ENCODE peak calls at places on chromosomes 4 and X, in nine cellular contexts. One of them, this sample, is unnamed. For H3K4me1, the result is how much of the 10 kb centered on the place peaks cover.

GRCh38 chrX:34467437-34467836 is 189.6 kb downstream of the TMEM47 start:
- DNase-seq in sigmoid colon: no peak
- DNase-seq in K562: no peak
- DNase-seq in upper lobe of left lung: no peak
- DNase-seq in HepG2: no peak
- DNase-seq in breast epithelium: no peak
- DNase-seq in suprapubic skin: no peak
- DNase-seq in HCT116: no peak
- DNase-seq in GM23338: no peak
- DNase-seq in this sample: no peak

GRCh38 chr4:108060686-108061321 is 71.1 kb downstream of the HADH start:
- DNase-seq in GM23338: no peak
- DNase-seq in HepG2: no peak
- DNase-seq in HCT116: no peak
- DNase-seq in suprapubic skin: no peak
- DNase-seq in breast epithelium: no peak
- DNase-seq in sigmoid colon: no peak
- DNase-seq in upper lobe of left lung: no peak
- DNase-seq in K562: no peak
- DNase-seq in this sample: no peak

GRCh38 chr4:22430626-22431025 is 85.2 kb downstream of the ADGRA3 start:
- DNase-seq in GM23338: no peak
- DNase-seq in upper lobe of left lung: no peak
- DNase-seq in suprapubic skin: no peak
- DNase-seq in sigmoid colon: no peak
- DNase-seq in HCT116: no peak
- DNase-seq in HepG2: no peak
- DNase-seq in K562: no peak
- DNase-seq in breast epithelium: no peak
- DNase-seq in this sample: no peak

GRCh38 chrX:118016422-118016821 is 100.2 kb downstream of the KLHL13 start:
- DNase-seq in GM23338: no peak
- DNase-seq in suprapubic skin: no peak
- DNase-seq in upper lobe of left lung: no peak
- DNase-seq in HepG2: no peak
- DNase-seq in K562: no peak
- DNase-seq in breast epithelium: no peak
- DNase-seq in HCT116: no peak
- DNase-seq in sigmoid colon: no peak
- DNase-seq in this sample: no peak

GRCh38 chrX:41688835-41689234 is at the start of gene GPR34:
- DNase-seq in breast epithelium: no peak
- DNase-seq in HepG2: no peak
- DNase-seq in HCT116: no peak
- DNase-seq in sigmoid colon: no peak
- DNase-seq in suprapubic skin: no peak
- DNase-seq in GM23338: no peak
- DNase-seq in K562: no peak
- DNase-seq in upper lobe of left lung: no peak
- DNase-seq in this sample: no peak

GRCh38 chrX:54447461-54447860 is 7.3 kb downstream of the TSR2 start:
- DNase-seq in suprapubic skin: no peak
- DNase-seq in HepG2: no peak
- DNase-seq in breast epithelium: no peak
- DNase-seq in sigmoid colon: no peak
- DNase-seq in K562: no peak
- DNase-seq in upper lobe of left lung: no peak
- DNase-seq in HCT116: no peak
- DNase-seq in GM23338: peak
- DNase-seq in this sample: no peak

GRCh38 chr4:101356928-101357327 is 9.6 kb upstream of the PPP3CA start:
- DNase-seq in K562: no peak
- DNase-seq in HCT116: peak
- DNase-seq in sigmoid colon: no peak
- DNase-seq in HepG2: peak
- DNase-seq in upper lobe of left lung: no peak
- DNase-seq in suprapubic skin: no peak
- DNase-seq in GM23338: no peak
- DNase-seq in breast epithelium: no peak
- DNase-seq in this sample: peak

GRCh38 chrX:9788908-9789307 is 2.7 kb downstream of the SHROOM2 start:
- DNase-seq in GM23338: peak
- DNase-seq in upper lobe of left lung: no peak
- DNase-seq in HepG2: peak
- DNase-seq in suprapubic skin: no peak
- DNase-seq in HCT116: no peak
- DNase-seq in K562: no peak
- DNase-seq in breast epithelium: no peak
- DNase-seq in sigmoid colon: no peak
- DNase-seq in this sample: peak

GRCh38 chr4:153792007-153792892 is 3.4 kb upstream of the SFRP2 start:
- DNase-seq in HepG2: no peak
- DNase-seq in suprapubic skin: peak
- DNase-seq in breast epithelium: peak
- DNase-seq in HCT116: no peak
- DNase-seq in sigmoid colon: peak
- DNase-seq in K562: peak
- DNase-seq in GM23338: peak
- DNase-seq in upper lobe of left lung: peak
- DNase-seq in this sample: no peak

GRCh38 chr4:118905546-118905945 is 16.9 kb downstream of the SYNPO2 start:
- DNase-seq in HCT116: no peak
- DNase-seq in sigmoid colon: no peak
- DNase-seq in K562: peak
- DNase-seq in HepG2: no peak
- DNase-seq in breast epithelium: no peak
- DNase-seq in GM23338: no peak
- DNase-seq in suprapubic skin: no peak
- DNase-seq in upper lobe of left lung: no peak
- DNase-seq in this sample: no peak

GRCh38 chr4:183751081-183751480 is 92.0 kb downstream of the TRAPPC11 start:
- DNase-seq in HCT116: no peak
- DNase-seq in suprapubic skin: no peak
- DNase-seq in upper lobe of left lung: no peak
- DNase-seq in GM23338: no peak
- DNase-seq in sigmoid colon: no peak
- DNase-seq in K562: no peak
- DNase-seq in breast epithelium: no peak
- DNase-seq in HepG2: no peak
- DNase-seq in this sample: no peak

GRCh38 chrX:108097380-108097779 is 5.8 kb downstream of the ATG4A start:
- DNase-seq in K562: no peak
- DNase-seq in HCT116: no peak
- DNase-seq in GM23338: no peak
- DNase-seq in sigmoid colon: no peak
- DNase-seq in suprapubic skin: no peak
- DNase-seq in HepG2: no peak
- DNase-seq in upper lobe of left lung: no peak
- DNase-seq in breast epithelium: no peak
- DNase-seq in this sample: no peak

GRCh38 chrX:42422961-42423360 is 355.0 kb downstream of the PPP1R2C start:
- DNase-seq in sigmoid colon: no peak
- DNase-seq in GM23338: no peak
- DNase-seq in upper lobe of left lung: no peak
- DNase-seq in breast epithelium: no peak
- DNase-seq in HCT116: no peak
- DNase-seq in K562: no peak
- DNase-seq in HepG2: no peak
- DNase-seq in suprapubic skin: no peak
- DNase-seq in this sample: no peak

GRCh38 chrX:136747003-136747986 is 33.4 kb downstream of the ARHGEF6 start:
- DNase-seq in suprapubic skin: no peak
- DNase-seq in breast epithelium: no peak
- DNase-seq in HCT116: no peak
- DNase-seq in upper lobe of left lung: no peak
- DNase-seq in HepG2: no peak
- DNase-seq in K562: no peak
- DNase-seq in sigmoid colon: no peak
- DNase-seq in GM23338: no peak
- DNase-seq in this sample: no peak

GRCh38 chrX:31931225-31931624 is 859.4 kb upstream of the FTHL17 start:
- DNase-seq in upper lobe of left lung: no peak
- DNase-seq in K562: no peak
- DNase-seq in GM23338: no peak
- DNase-seq in breast epithelium: no peak
- DNase-seq in suprapubic skin: no peak
- DNase-seq in HCT116: no peak
- DNase-seq in sigmoid colon: no peak
- DNase-seq in HepG2: no peak
- DNase-seq in this sample: no peak

GRCh38 chrX:48558270-48558669 is 16.0 kb upstream of the RBM3 start:
- DNase-seq in HepG2: no peak
- DNase-seq in upper lobe of left lung: no peak
- DNase-seq in suprapubic skin: no peak
- DNase-seq in GM23338: no peak
- DNase-seq in HCT116: no peak
- DNase-seq in sigmoid colon: no peak
- DNase-seq in breast epithelium: no peak
- DNase-seq in K562: no peak
- DNase-seq in this sample: no peak

DNA sequence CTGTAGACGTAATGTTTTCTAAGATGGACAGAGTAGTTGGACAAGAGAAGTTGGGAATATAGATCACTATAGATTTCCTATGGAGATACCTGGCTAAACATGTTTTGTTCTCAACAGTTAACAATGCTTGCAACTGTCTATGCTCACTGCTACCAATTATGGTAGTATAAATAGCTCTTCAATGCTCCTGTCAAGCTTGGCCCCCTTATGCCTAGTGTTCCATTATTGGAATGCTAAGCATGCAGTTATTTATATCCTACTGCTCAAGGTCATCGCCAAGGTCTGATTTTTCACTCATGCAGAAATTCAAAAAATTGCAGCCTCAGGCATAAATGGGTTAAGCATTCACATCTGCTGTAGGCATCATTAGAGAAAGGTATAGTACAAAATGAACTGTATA is 519.0 kb downstream of the IL15 start:
- DNase-seq in HCT116: no peak
- DNase-seq in K562: no peak
- DNase-seq in suprapubic skin: no peak
- DNase-seq in breast epithelium: no peak
- DNase-seq in GM23338: no peak
- DNase-seq in HepG2: no peak
- DNase-seq in upper lobe of left lung: no peak
- DNase-seq in sigmoid colon: no peak
- DNase-seq in this sample: no peak
- H3K4me3 ChIP-seq in HCT116: no peak
- H3K4me3 ChIP-seq in K562: no peak
- H3K4me3 ChIP-seq in suprapubic skin: no peak
- H3K4me3 ChIP-seq in breast epithelium: no peak
- H3K4me3 ChIP-seq in GM23338: no peak
- H3K4me3 ChIP-seq in HepG2: no peak
- H3K4me3 ChIP-seq in upper lobe of left lung: no peak
- H3K4me3 ChIP-seq in sigmoid colon: no peak
- H3K4me3 ChIP-seq in this sample: no peak

GRCh38 chr4:140038031-140038533 is 115.9 kb downstream of the MAML3 start:
- DNase-seq in HepG2: peak
- DNase-seq in upper lobe of left lung: no peak
- DNase-seq in GM23338: no peak
- DNase-seq in breast epithelium: no peak
- DNase-seq in suprapubic skin: no peak
- DNase-seq in HCT116: no peak
- DNase-seq in sigmoid colon: no peak
- DNase-seq in K562: no peak
- DNase-seq in this sample: no peak
- TF ChIP-seq POLR2AphosphoS5 in HepG2: no peak
- TF ChIP-seq POLR2AphosphoS5 in upper lobe of left lung: no peak
- TF ChIP-seq POLR2AphosphoS5 in GM23338: no peak
- TF ChIP-seq POLR2AphosphoS5 in breast epithelium: no peak
- TF ChIP-seq POLR2AphosphoS5 in suprapubic skin: no peak
- TF ChIP-seq POLR2AphosphoS5 in HCT116: no peak
- TF ChIP-seq POLR2AphosphoS5 in sigmoid colon: no peak
- TF ChIP-seq POLR2AphosphoS5 in K562: no peak
- TF ChIP-seq POLR2AphosphoS5 in this sample: no peak

DNA sequence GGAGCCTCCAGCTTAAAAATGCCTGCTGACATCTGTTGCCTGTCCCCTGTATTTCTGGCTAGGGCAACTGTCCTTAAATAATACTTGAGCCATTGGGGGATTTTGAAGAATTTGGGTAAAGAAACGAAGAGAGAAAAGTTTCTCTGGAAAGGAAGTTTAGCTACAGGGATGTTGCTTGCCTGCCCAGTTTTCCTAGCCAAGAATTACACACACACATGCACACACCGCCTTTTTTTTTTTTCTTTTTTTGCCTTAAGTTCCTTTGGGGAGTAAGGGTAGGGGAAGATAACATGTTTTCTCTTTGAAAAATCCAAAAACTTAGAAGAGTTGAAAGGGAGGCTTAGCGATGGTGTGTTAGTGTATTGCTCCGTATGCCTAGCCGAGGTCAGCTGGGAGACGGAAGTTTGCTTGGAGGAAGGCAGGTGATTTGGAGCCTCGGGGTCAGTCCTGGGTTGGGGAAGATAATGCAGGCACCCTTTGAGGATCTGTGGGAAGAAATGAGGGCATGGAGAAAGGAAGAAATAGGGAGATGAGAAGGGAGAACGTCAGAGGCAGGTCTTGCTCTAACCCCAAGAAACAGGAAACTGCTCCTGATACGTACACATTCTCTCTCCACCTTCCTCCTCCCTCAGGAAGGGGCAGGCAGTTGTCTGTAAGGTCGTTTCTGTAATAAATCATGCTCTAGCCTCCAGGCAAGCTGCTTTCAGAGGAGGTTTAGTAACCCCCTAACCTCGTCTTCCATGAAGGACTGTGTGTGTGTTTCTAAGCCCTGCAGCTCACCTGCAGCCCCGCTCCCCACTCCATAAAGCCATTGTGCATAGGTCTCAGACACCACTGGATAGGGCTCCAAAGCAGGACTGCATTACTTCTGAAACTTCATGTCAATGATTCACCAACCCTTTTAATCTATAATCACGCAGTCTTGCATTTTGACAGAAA is 10.5 kb downstream of the KLF3 start:
- DNase-seq in HepG2: peak
- DNase-seq in suprapubic skin: no peak
- DNase-seq in GM23338: no peak
- DNase-seq in breast epithelium: no peak
- DNase-seq in K562: peak
- DNase-seq in upper lobe of left lung: no peak
- DNase-seq in sigmoid colon: no peak
- DNase-seq in HCT116: no peak
- DNase-seq in this sample: no peak
- H3K4me1 ChIP-seq in HepG2: half or more
- H3K4me1 ChIP-seq in suprapubic skin: half or more
- H3K4me1 ChIP-seq in GM23338: half or more
- H3K4me1 ChIP-seq in breast epithelium: under half
- H3K4me1 ChIP-seq in K562: half or more
- H3K4me1 ChIP-seq in upper lobe of left lung: half or more
- H3K4me1 ChIP-seq in sigmoid colon: half or more
- H3K4me1 ChIP-seq in HCT116: half or more
- H3K4me1 ChIP-seq in this sample: half or more

GRCh38 chrX:30488092-30488491 is 89.5 kb downstream of the TASL start:
- DNase-seq in suprapubic skin: no peak
- DNase-seq in HCT116: peak
- DNase-seq in HepG2: no peak
- DNase-seq in upper lobe of left lung: no peak
- DNase-seq in K562: no peak
- DNase-seq in breast epithelium: no peak
- DNase-seq in sigmoid colon: no peak
- DNase-seq in GM23338: peak
- DNase-seq in this sample: no peak
- H3K4me3 ChIP-seq in suprapubic skin: no peak
- H3K4me3 ChIP-seq in HCT116: no peak
- H3K4me3 ChIP-seq in HepG2: no peak
- H3K4me3 ChIP-seq in upper lobe of left lung: no peak
- H3K4me3 ChIP-seq in K562: no peak
- H3K4me3 ChIP-seq in breast epithelium: no peak
- H3K4me3 ChIP-seq in sigmoid colon: no peak
- H3K4me3 ChIP-seq in GM23338: no peak
- H3K4me3 ChIP-seq in this sample: no peak

GRCh38 chr4:128571747-128572146 is 237.8 kb upstream of the JADE1 start:
- DNase-seq in GM23338: no peak
- DNase-seq in suprapubic skin: no peak
- DNase-seq in HCT116: peak
- DNase-seq in sigmoid colon: peak
- DNase-seq in breast epithelium: peak
- DNase-seq in upper lobe of left lung: no peak
- DNase-seq in K562: no peak
- DNase-seq in HepG2: no peak
- DNase-seq in this sample: no peak
- TF ChIP-seq POLR2AphosphoS5 in GM23338: no peak
- TF ChIP-seq POLR2AphosphoS5 in suprapubic skin: no peak
- TF ChIP-seq POLR2AphosphoS5 in HCT116: no peak
- TF ChIP-seq POLR2AphosphoS5 in sigmoid colon: peak
- TF ChIP-seq POLR2AphosphoS5 in breast epithelium: no peak
- TF ChIP-seq POLR2AphosphoS5 in upper lobe of left lung: peak
- TF ChIP-seq POLR2AphosphoS5 in K562: no peak
- TF ChIP-seq POLR2AphosphoS5 in HepG2: no peak
- TF ChIP-seq POLR2AphosphoS5 in this sample: peak

This sample was measured in stomach.